ENCODE peak calls at places on chromosomes 6 and 20, in five cellular contexts. One of them, this sample, is unnamed.

GRCh38 chr20:38841570-38841969 is 36.1 kb downstream of the PPP1R16B start:
- DNase-seq in hepatocyte: no peak
- DNase-seq in fibroblast of lung: no peak
- DNase-seq in progenitor cell of endocrine pancreas: no peak
- DNase-seq in cardiac fibroblast: no peak
- DNase-seq in this sample: no peak

GRCh38 chr20:4985658-4986057 is 15.7 kb downstream of the SLC23A2 start:
- DNase-seq in hepatocyte: no peak
- DNase-seq in fibroblast of lung: no peak
- DNase-seq in progenitor cell of endocrine pancreas: no peak
- DNase-seq in cardiac fibroblast: no peak
- DNase-seq in this sample: no peak

GRCh38 chr20:30491016-30491415 is 766.4 kb upstream of the DEFB115 start:
- DNase-seq in hepatocyte: no peak
- DNase-seq in fibroblast of lung: no peak
- DNase-seq in progenitor cell of endocrine pancreas: no peak
- DNase-seq in cardiac fibroblast: no peak
- DNase-seq in this sample: no peak

GRCh38 chr6:157585274-157586087 is 204.5 kb downstream of the ZDHHC14 start:
- DNase-seq in hepatocyte: no peak
- DNase-seq in fibroblast of lung: no peak
- DNase-seq in progenitor cell of endocrine pancreas: no peak
- DNase-seq in cardiac fibroblast: no peak
- DNase-seq in this sample: no peak

GRCh38 chr20:11687546-11688292 is 230.0 kb upstream of the BTBD3 start:
- DNase-seq in hepatocyte: peak
- DNase-seq in fibroblast of lung: no peak
- DNase-seq in progenitor cell of endocrine pancreas: no peak
- DNase-seq in cardiac fibroblast: no peak
- DNase-seq in this sample: no peak

GRCh38 chr6:143232849-143233248 is 172.2 kb downstream of the AIG1 start:
- DNase-seq in hepatocyte: peak
- DNase-seq in fibroblast of lung: peak
- DNase-seq in progenitor cell of endocrine pancreas: peak
- DNase-seq in cardiac fibroblast: peak
- DNase-seq in this sample: peak

GRCh38 chr6:34585512-34586045 is 29.4 kb upstream of the SPDEF start:
- DNase-seq in hepatocyte: no peak
- DNase-seq in fibroblast of lung: peak
- DNase-seq in progenitor cell of endocrine pancreas: no peak
- DNase-seq in cardiac fibroblast: peak
- DNase-seq in this sample: peak

GRCh38 chr6:5981274-5982026 is 25.3 kb downstream of the NRN1 start:
- DNase-seq in hepatocyte: no peak
- DNase-seq in fibroblast of lung: peak
- DNase-seq in progenitor cell of endocrine pancreas: no peak
- DNase-seq in cardiac fibroblast: no peak
- DNase-seq in this sample: peak

GRCh38 chr20:34705383-34706021 is 1.4 kb downstream of the TP53INP2 start:
- DNase-seq in hepatocyte: peak
- DNase-seq in fibroblast of lung: no peak
- DNase-seq in progenitor cell of endocrine pancreas: no peak
- DNase-seq in cardiac fibroblast: peak
- DNase-seq in this sample: peak
- TF ChIP-seq CTCF in hepatocyte: no peak
- TF ChIP-seq CTCF in fibroblast of lung: peak
- TF ChIP-seq CTCF in progenitor cell of endocrine pancreas: peak
- TF ChIP-seq CTCF in cardiac fibroblast: peak
- TF ChIP-seq CTCF in this sample: peak

DNA sequence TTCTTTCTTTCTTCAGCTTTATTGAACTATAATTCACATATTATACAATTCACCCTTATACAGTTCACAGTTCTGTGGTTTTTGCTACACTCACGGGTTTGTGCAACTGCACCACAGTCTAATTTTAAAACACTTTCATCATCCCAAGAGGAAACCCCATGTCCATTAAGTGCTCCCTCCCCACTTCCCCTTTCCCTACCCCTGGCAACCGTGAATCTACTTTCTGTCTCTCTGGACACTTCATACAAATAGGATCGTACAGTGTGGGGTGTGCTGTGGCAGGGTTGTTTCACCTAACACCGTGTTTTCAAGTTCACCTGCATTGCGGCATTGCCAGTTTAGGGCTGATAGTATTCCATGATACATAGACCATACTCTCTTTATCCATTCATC is 118.8 kb downstream of the PHACTR3 start:
- DNase-seq in hepatocyte: no peak
- DNase-seq in fibroblast of lung: no peak
- DNase-seq in progenitor cell of endocrine pancreas: no peak
- DNase-seq in cardiac fibroblast: no peak
- DNase-seq in this sample: no peak
- TF ChIP-seq CTCF in hepatocyte: no peak
- TF ChIP-seq CTCF in fibroblast of lung: no peak
- TF ChIP-seq CTCF in progenitor cell of endocrine pancreas: no peak
- TF ChIP-seq CTCF in cardiac fibroblast: no peak
- TF ChIP-seq CTCF in this sample: no peak

DNA sequence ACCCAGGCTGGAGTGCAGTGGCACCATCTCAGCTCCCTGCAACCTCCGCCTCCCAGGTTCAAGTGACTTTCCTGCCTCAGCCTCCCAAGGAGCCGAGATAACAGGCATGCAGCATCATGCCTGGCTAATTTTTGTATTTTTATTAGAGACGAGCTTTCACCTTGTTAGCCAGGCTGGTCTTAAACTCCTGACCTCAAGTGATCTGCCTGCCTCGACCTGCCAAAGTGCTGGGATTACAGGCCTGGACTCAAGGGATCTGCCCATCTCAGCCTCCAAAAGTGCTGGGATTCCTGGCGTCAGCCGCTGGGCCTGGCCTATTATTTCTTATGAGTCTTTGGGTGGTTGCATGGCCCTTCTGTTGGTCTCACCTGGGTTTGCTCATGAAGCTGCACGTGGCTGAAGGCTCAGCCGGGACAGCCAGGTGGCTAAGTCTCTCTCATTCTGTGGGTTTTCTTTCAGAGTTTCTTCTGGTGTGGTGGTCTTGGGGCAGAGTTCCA is 45.6 kb upstream of the NCOA3 start:
- DNase-seq in hepatocyte: no peak
- DNase-seq in fibroblast of lung: no peak
- DNase-seq in progenitor cell of endocrine pancreas: no peak
- DNase-seq in cardiac fibroblast: no peak
- DNase-seq in this sample: no peak
- TF ChIP-seq CTCF in hepatocyte: no peak
- TF ChIP-seq CTCF in fibroblast of lung: no peak
- TF ChIP-seq CTCF in progenitor cell of endocrine pancreas: no peak
- TF ChIP-seq CTCF in cardiac fibroblast: no peak
- TF ChIP-seq CTCF in this sample: no peak

DNA sequence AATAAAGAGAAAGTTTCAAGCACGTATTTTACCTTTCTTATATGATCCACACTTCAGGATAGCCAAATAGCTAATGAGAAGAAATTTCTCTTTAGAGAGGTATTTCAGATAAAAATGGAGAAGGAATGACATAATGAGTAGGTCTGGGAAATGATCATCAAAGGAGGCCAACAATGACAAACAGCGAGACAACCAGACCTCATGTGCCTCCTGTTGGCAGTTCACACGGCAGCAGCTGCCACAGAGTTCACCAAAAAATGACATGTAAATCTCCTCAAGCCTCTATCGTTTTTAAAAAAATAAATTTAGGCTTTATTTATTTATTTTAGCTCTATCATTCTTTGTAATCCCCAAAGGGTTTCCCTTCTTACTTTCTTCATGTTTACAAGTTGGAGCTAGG is 47.7 kb downstream of the SLC2A12 start:
- DNase-seq in hepatocyte: no peak
- DNase-seq in fibroblast of lung: peak
- DNase-seq in progenitor cell of endocrine pancreas: no peak
- DNase-seq in cardiac fibroblast: no peak
- DNase-seq in this sample: no peak
- TF ChIP-seq CTCF in hepatocyte: no peak
- TF ChIP-seq CTCF in fibroblast of lung: peak
- TF ChIP-seq CTCF in progenitor cell of endocrine pancreas: no peak
- TF ChIP-seq CTCF in cardiac fibroblast: no peak
- TF ChIP-seq CTCF in this sample: no peak

DNA sequence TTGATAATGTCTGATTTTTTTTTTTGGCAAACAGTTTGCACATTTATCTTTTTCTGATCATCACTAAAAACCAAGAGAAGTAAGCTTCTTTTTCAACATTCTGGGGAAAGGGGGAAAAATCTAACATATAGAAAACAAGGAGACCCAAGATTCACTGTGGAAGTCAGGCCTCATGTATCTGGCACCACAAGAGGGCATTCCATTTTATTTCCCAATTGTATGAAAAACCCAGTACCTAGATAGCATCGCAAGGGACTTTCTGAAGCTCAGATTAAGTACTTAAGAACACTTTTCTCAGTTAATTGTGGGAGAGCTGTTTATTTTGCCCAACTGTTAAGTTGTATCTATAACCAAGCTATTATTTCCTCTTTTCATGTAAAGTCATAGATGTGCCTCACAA is 152.9 kb downstream of the KLHL32 start:
- DNase-seq in hepatocyte: no peak
- DNase-seq in fibroblast of lung: no peak
- DNase-seq in progenitor cell of endocrine pancreas: no peak
- DNase-seq in cardiac fibroblast: peak
- DNase-seq in this sample: no peak
- TF ChIP-seq CTCF in hepatocyte: no peak
- TF ChIP-seq CTCF in fibroblast of lung: no peak
- TF ChIP-seq CTCF in progenitor cell of endocrine pancreas: no peak
- TF ChIP-seq CTCF in cardiac fibroblast: no peak
- TF ChIP-seq CTCF in this sample: no peak

GRCh38 chr6:127854009-127854408 is 46.8 kb downstream of the THEMIS start:
- DNase-seq in hepatocyte: no peak
- DNase-seq in fibroblast of lung: no peak
- DNase-seq in progenitor cell of endocrine pancreas: no peak
- DNase-seq in cardiac fibroblast: peak
- DNase-seq in this sample: peak
- TF ChIP-seq CTCF in hepatocyte: peak
- TF ChIP-seq CTCF in fibroblast of lung: no peak
- TF ChIP-seq CTCF in progenitor cell of endocrine pancreas: no peak
- TF ChIP-seq CTCF in cardiac fibroblast: no peak
- TF ChIP-seq CTCF in this sample: no peak

DNA sequence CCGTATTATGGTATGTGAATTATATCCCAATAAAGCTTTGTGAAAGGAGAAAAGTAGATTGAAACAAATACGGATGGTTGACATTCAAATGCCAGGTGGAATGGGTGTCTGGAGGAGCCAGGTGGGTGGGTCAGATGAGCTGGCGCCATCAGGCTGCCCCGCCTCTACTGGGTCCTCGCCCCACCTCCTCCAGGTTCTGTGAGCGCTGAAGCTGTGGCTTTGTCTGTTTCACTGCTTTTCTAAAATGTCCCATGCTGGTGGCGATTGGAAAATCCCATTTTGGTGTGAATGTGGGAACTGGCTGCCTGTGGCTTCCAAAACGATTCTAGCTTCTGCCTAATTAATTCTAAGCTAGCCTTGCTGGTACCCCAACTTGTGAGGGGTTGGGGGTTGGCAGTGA is 16.5 kb downstream of the DUSP22 start:
- DNase-seq in hepatocyte: no peak
- DNase-seq in fibroblast of lung: no peak
- DNase-seq in progenitor cell of endocrine pancreas: no peak
- DNase-seq in cardiac fibroblast: no peak
- DNase-seq in this sample: no peak
- TF ChIP-seq CTCF in hepatocyte: no peak
- TF ChIP-seq CTCF in fibroblast of lung: no peak
- TF ChIP-seq CTCF in progenitor cell of endocrine pancreas: no peak
- TF ChIP-seq CTCF in cardiac fibroblast: no peak
- TF ChIP-seq CTCF in this sample: no peak

GRCh38 chr6:24858154-24858801 is 59.6 kb upstream of the ARMH2 start:
- DNase-seq in hepatocyte: no peak
- DNase-seq in fibroblast of lung: no peak
- DNase-seq in progenitor cell of endocrine pancreas: no peak
- DNase-seq in cardiac fibroblast: peak
- DNase-seq in this sample: peak

GRCh38 chr6:24855389-24856245 is 56.9 kb upstream of the ARMH2 start:
- DNase-seq in hepatocyte: peak
- DNase-seq in fibroblast of lung: peak
- DNase-seq in progenitor cell of endocrine pancreas: peak
- DNase-seq in cardiac fibroblast: peak
- DNase-seq in this sample: peak

GRCh38 chr6:24854077-24854670 is 55.5 kb upstream of the ARMH2 start:
- DNase-seq in hepatocyte: no peak
- DNase-seq in fibroblast of lung: no peak
- DNase-seq in progenitor cell of endocrine pancreas: no peak
- DNase-seq in cardiac fibroblast: no peak
- DNase-seq in this sample: no peak

GRCh38 chr6:24856954-24857670 is 58.4 kb upstream of the ARMH2 start:
- DNase-seq in hepatocyte: no peak
- DNase-seq in fibroblast of lung: no peak
- DNase-seq in progenitor cell of endocrine pancreas: no peak
- DNase-seq in cardiac fibroblast: no peak
- DNase-seq in this sample: no peak

GRCh38 chr6:24856246-24856599 is 57.5 kb upstream of the ARMH2 start:
- DNase-seq in hepatocyte: no peak
- DNase-seq in fibroblast of lung: no peak
- DNase-seq in progenitor cell of endocrine pancreas: no peak
- DNase-seq in cardiac fibroblast: no peak
- DNase-seq in this sample: no peak
- TF ChIP-seq CTCF in hepatocyte: no peak
- TF ChIP-seq CTCF in fibroblast of lung: no peak
- TF ChIP-seq CTCF in progenitor cell of endocrine pancreas: no peak
- TF ChIP-seq CTCF in cardiac fibroblast: no peak
- TF ChIP-seq CTCF in this sample: no peak

This sample was measured in MCF 10A.